ENCODE peak calls at places on chromosomes 12 and 14, in seven cellular contexts. I, M, C, W, D, T and K are unnamed samples.

GRCh38 chr12:20264608-20265114 is 103.7 kb upstream of the PDE3A start:
- DNase-seq in I (no peak), M (no peak), C (no peak), W (no peak), D (no peak), T (no peak), K (peak; percentile 64)

GRCh38 chr12:69330475-69331473 is 17.4 kb upstream of the LYZ start:
- DNase-seq in I (no peak), M (peak; percentile 19), C (peak; percentile 77), W (peak; percentile 62), D (peak; percentile 22), T (peak; percentile 56), K (peak; percentile 23)

GRCh38 chr12:117033382-117034045 is 65.7 kb downstream of the TESC start:
- DNase-seq in I (no peak), M (no peak), C (no peak), W (peak; percentile 79), D (no peak), T (no peak), K (peak; percentile 52)

GRCh38 chr12:132114667-132115066 is 29.5 kb downstream of the DDX51 start:
- DNase-seq in I (no peak), M (no peak), C (no peak), W (no peak), D (no peak), T (no peak), K (no peak)

GRCh38 chr14:65560340-65561027 is 148.0 kb downstream of the FUT8 start:
- DNase-seq in I (no peak), M (no peak), C (no peak), W (no peak), D (no peak), T (no peak), K (no peak)

GRCh38 chr14:95389471-95390011 is 69.8 kb upstream of the CLMN start:
- DNase-seq in I (peak; percentile 85), M (no peak), C (no peak), W (no peak), D (no peak), T (no peak), K (no peak)

GRCh38 chr12:116697305-116698130 is 40.4 kb downstream of the SPRING1 start:
- DNase-seq in I (no peak), M (no peak), C (peak; percentile 53), W (peak; percentile 68), D (no peak), T (peak; percentile 77), K (peak; percentile 73)

GRCh38 chr12:54126696-54127537 is 61.9 kb downstream of the SMUG1 start:
- DNase-seq in I (peak; percentile 87), M (no peak), C (no peak), W (peak; percentile 56), D (no peak), T (no peak), K (peak; percentile 91)

GRCh38 chr12:103569278-103569677 is 17.8 kb upstream of the STAB2 start:
- DNase-seq in I (no peak), M (no peak), C (no peak), W (no peak), D (no peak), T (no peak), K (no peak)

GRCh38 chr12:110431957-110432587 is 18.1 kb downstream of the ARPC3 start:
- DNase-seq in I (no peak), M (no peak), C (no peak), W (no peak), D (no peak), T (no peak), K (no peak)

GRCh38 chr14:70642313-70643235 is 858 bp downstream of the TTC9 start:
- DNase-seq in I (no peak), M (no peak), C (peak; percentile 79), W (no peak), D (peak; percentile 1), T (no peak), K (peak; percentile 73)

GRCh38 chr12:76552343-76552938 is 7.1 kb downstream of the OSBPL8 start:
- DNase-seq in I (no peak), M (no peak), C (no peak), W (no peak), D (no peak), T (no peak), K (no peak)

GRCh38 chr12:76636141-76636692 is 76.6 kb upstream of the OSBPL8 start:
- DNase-seq in I (no peak), M (no peak), C (no peak), W (no peak), D (peak; percentile 22), T (no peak), K (no peak)

GRCh38 chr12:7369274-7369729 is 65.4 kb downstream of the ACSM4 start:
- DNase-seq in I (no peak), M (no peak), C (no peak), W (no peak), D (no peak), T (no peak), K (no peak)

GRCh38 chr14:74572829-74573360 is 39.1 kb downstream of the LTBP2 start:
- DNase-seq in I (no peak), M (no peak), C (no peak), W (no peak), D (peak; percentile 43), T (no peak), K (no peak)

GRCh38 chr12:29234965-29235364 is 85.9 kb downstream of the FAR2 start:
- DNase-seq in I (no peak), M (no peak), C (no peak), W (no peak), D (peak; percentile 97), T (no peak), K (no peak)

GRCh38 chr12:17301544-17301943 is 695.6 kb upstream of the LMO3 start:
- DNase-seq in I (no peak), M (no peak), C (no peak), W (no peak), D (no peak), T (no peak), K (peak; percentile 9)

GRCh38 chr12:58034311-58034710 is 92.9 kb downstream of the ATP23 start:
- DNase-seq in I (no peak), M (no peak), C (no peak), W (no peak), D (no peak), T (no peak), K (no peak)

GRCh38 chr14:61581955-61582615 is 113.2 kb upstream of the HIF1A start:
- DNase-seq in I (no peak), M (no peak), C (no peak), W (no peak), D (no peak), T (no peak), K (no peak)

GRCh38 chr12:82688619-82689018 is 1.9 kb downstream of the TMTC2 start:
- DNase-seq in I (no peak), M (no peak), C (no peak), W (no peak), D (no peak), T (no peak), K (no peak)
- H3K4me3 ChIP-seq in I (no peak overlapping the region), M (peak overlapping the region; percentile 91), C (peak overlapping the region; percentile 79), W (no peak overlapping the region), D (no peak overlapping the region), T (no peak overlapping the region), K (no peak overlapping the region)

GRCh38 chr12:1773937-1774655 is 46.3 kb upstream of the LRTM2 start:
- DNase-seq in I (no peak), M (no peak), C (no peak), W (no peak), D (no peak), T (no peak), K (no peak)
- H3K36me3 ChIP-seq in I (peaks cover 14% of the 10 kb centered on the region), M (no peaks in the 10 kb centered on the region), C (peaks cover 38% of the 10 kb centered on the region), W (peaks cover 10% of the 10 kb centered on the region), D (no peaks in the 10 kb centered on the region), T (peaks cover 4% of the 10 kb centered on the region), K (no peaks in the 10 kb centered on the region)

GRCh38 chr12:51025748-51026654 is at the start of gene SLC11A2:
- DNase-seq in I (peak; percentile 96), M (peak; percentile 89), C (peak; percentile 94), W (peak; percentile 97), D (peak; percentile 95), T (peak; percentile 98), K (peak; percentile 98)

GRCh38 chr12:51027342-51027835 is 1.2 kb upstream of the SLC11A2 start:
- DNase-seq in I (no peak), M (no peak), C (no peak), W (no peak), D (no peak), T (no peak), K (no peak)

GRCh38 chr12:51028126-51028810 is 2.1 kb upstream of the SLC11A2 start:
- DNase-seq in I (peak; percentile 29), M (no peak), C (peak; percentile 64), W (no peak), D (peak; percentile 27), T (peak; percentile 84), K (peak; percentile 58)

GRCh38 chr12:51025182-51025747 is 919 bp downstream of the SLC11A2 start:
- DNase-seq in I (no peak), M (no peak), C (no peak), W (no peak), D (peak; percentile 47), T (no peak), K (no peak)

DNA sequence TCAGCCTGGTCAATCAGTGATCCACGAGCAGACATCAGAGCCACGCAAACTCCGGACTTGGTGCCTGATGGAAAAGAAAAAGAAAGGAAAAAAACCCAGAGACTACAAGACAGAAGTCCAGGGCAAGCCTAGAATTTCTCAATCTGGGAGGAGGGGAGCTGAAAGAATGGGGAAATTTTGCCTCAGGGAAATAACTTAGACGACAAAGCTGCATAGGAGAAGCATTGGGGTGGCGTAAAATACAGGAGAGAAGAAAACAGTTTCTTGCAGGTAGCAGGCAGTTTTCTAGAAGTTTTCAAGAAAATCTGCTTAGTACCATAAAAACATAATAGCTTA is 2.6 kb upstream of the SLC11A2 start:
- DNase-seq in I (no peak), M (no peak), C (no peak), W (no peak), D (no peak), T (peak; percentile 53), K (no peak)
- H3K4me3 ChIP-seq in I (no peak overlapping the region), M (no peak overlapping the region), C (no peak overlapping the region), W (no peak overlapping the region), D (no peak overlapping the region), T (peak overlapping the region; percentile 29), K (no peak overlapping the region)

GRCh38 chr12:122086641-122087285 is 8.2 kb downstream of the MLXIP start:
- DNase-seq in I (no peak), M (no peak), C (no peak), W (no peak), D (no peak), T (no peak), K (no peak)

GRCh38 chr12:122087431-122088180 is 9.1 kb downstream of the MLXIP start:
- DNase-seq in I (no peak), M (no peak), C (no peak), W (no peak), D (no peak), T (no peak), K (no peak)

GRCh38 chr12:122090759-122091535 is 12.4 kb downstream of the MLXIP start:
- DNase-seq in I (peak; percentile 67), M (no peak), C (no peak), W (no peak), D (no peak), T (no peak), K (no peak)

GRCh38 chr12:122088181-122088810 is 9.7 kb downstream of the MLXIP start:
- DNase-seq in I (no peak), M (no peak), C (no peak), W (no peak), D (no peak), T (no peak), K (no peak)

DNA sequence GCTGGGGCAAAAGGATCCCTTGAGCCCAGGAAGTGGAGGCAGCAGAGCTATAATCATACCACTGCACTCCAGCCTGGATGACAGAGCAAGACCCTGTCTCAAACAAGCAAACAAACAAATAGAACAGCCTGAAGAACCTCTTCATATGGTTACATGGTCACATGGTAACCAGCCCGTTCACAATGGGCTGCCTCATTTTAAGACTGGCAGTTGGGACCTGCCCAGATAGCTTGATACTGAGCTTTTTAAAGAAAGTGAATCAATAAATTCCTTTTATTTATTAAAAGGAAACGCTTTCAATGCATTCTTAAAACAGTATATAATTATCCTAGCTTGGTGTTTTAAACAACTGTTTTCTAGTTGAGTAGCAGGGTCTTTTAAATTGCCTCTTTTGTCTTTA is 10.5 kb downstream of the MLXIP start:
- DNase-seq in I (no peak), M (no peak), C (no peak), W (no peak), D (no peak), T (no peak), K (no peak)
- H3K36me3 ChIP-seq in I (peaks cover 20% of the 10 kb centered on the region), M (no peaks in the 10 kb centered on the region), C (peaks cover 51% of the 10 kb centered on the region), W (peaks cover 8% of the 10 kb centered on the region), D (peaks cover 16% of the 10 kb centered on the region), T (no peaks in the 10 kb centered on the region), K (peaks cover 4% of the 10 kb centered on the region)